ENCODE peak calls at places on chromosomes 4 and X, in four cellular contexts. J is tibial nerve, R is pancreas, L is ascending aorta. P is an unnamed sample.

GRCh38 chr4:74410272-74410671 is 34.7 kb upstream of the AREG start:
- DNase-seq in J (no peak), L (no peak), R (no peak), P (no peak)

GRCh38 chr4:181548873-181549541 is 694.2 kb upstream of the TENM3 start:
- DNase-seq in L (no peak), R (no peak), J (no peak), P (no peak)

GRCh38 chr4:19429684-19430083 is 822.0 kb upstream of the SLIT2 start:
- DNase-seq in R (no peak), J (no peak), L (no peak), P (no peak)

GRCh38 chr4:139243448-139244365 is 36.3 kb downstream of the MGARP start:
- DNase-seq in R (peak), L (peak), J (no peak), P (no peak)

GRCh38 chrX:8748855-8749254 is 16.9 kb upstream of the ANOS1 start:
- DNase-seq in L (no peak), R (no peak), J (no peak), P (no peak)

GRCh38 chrX:70359458-70359857 is 63.7 kb upstream of the GDPD2 start:
- DNase-seq in L (no peak), R (no peak), J (no peak), P (no peak)

GRCh38 chrX:104112326-104112951 is at the start of gene ZCCHC18:
- DNase-seq in J (no peak), R (no peak), L (peak), P (peak)

GRCh38 chr4:117327491-117327890 is 242.1 kb upstream of the TRAM1L1 start:
- DNase-seq in L (no peak), R (no peak), J (no peak), P (no peak)

GRCh38 chr4:98448923-98449322 is 187.7 kb downstream of the RAP1GDS1 start:
- DNase-seq in L (no peak), J (no peak), R (no peak), P (no peak)

GRCh38 chrX:29699214-29699613 is 516.1 kb upstream of the MAGEB2 start:
- DNase-seq in J (no peak), R (no peak), L (no peak), P (no peak)

GRCh38 chr4:139301821-139302611 is at the start of gene NDUFC1:
- DNase-seq in J (peak), L (peak), R (peak), P (peak)

GRCh38 chr4:39279416-39279815 is 86.7 kb downstream of the RFC1 start:
- DNase-seq in R (no peak), L (no peak), J (no peak), P (no peak)

GRCh38 chr4:82898322-82899243 is 2.0 kb upstream of the THAP9 start:
- DNase-seq in L (peak), J (peak), R (peak), P (no peak)

GRCh38 chr4:146450524-146450923 is 71.2 kb downstream of the SLC10A7 start:
- DNase-seq in L (no peak), R (no peak), J (no peak), P (no peak)

GRCh38 chrX:115898382-115899001 is 272.1 kb upstream of the AGTR2 start:
- DNase-seq in J (no peak), R (peak), L (peak), P (peak)

GRCh38 chrX:43882294-43882681 is at the start of gene MAOB:
- DNase-seq in R (no peak), L (peak), J (no peak), P (no peak)

GRCh38 chr4:1234811-1235292 is 14.1 kb downstream of the CTBP1 start:
- DNase-seq in L (no peak), R (peak), J (no peak), P (no peak)

GRCh38 chr4:1235381-1236102 is 13.4 kb downstream of the CTBP1 start:
- DNase-seq in L (no peak), R (no peak), J (no peak), P (no peak)

GRCh38 chr4:1234296-1234695 is 14.6 kb downstream of the CTBP1 start:
- DNase-seq in R (peak), J (no peak), L (no peak), P (no peak)

GRCh38 chr4:1232661-1233621 is 16.0 kb downstream of the CTBP1 start:
- DNase-seq in R (peak), L (no peak), J (no peak), P (no peak)

DNA sequence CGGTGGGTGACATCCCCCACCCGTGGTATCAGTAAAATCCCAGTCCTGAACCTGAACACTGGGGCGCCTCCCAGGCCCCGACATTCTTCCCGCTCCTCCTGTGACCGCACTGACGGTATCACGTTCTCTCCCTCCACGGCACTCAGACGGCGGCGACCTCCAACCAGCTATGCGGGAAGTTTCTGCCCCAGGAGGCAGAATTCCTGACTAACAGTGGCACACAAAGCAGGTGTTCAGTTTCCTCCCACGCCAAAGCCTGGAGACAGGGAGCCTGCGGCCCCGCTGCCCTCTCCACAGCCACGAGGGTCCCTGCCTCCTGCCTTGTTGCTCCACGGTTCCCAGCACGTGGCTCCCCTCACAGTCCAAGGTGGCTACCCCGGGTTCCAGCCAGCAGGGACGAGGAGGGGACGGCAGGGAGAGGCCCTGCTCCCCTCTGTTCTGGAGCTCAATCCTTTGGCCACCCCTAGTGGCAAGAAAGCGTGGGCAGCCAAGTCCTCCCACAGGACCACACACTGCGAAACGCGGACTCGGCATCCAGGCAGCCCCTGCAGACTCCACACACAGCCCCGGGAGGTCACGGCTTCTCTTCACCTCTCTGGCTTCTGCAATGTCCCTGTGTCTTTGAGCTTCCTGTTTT is 15.2 kb downstream of the CTBP1 start:
- DNase-seq in L (no peak), R (peak), J (peak), P (no peak)
- TF ChIP-seq CTCF in L (no peak), R (no peak), J (peak), P (peak)

GRCh38 chrX:46381630-46382029 is 163.6 kb downstream of the ZNF674 start:
- DNase-seq in L (no peak), R (no peak), J (peak), P (no peak)

GRCh38 chrX:46383006-46383405 is 162.2 kb downstream of the ZNF674 start:
- DNase-seq in J (no peak), L (no peak), R (no peak), P (no peak)

GRCh38 chrX:46376246-46376885 is 168.9 kb downstream of the ZNF674 start:
- DNase-seq in R (no peak), L (no peak), J (peak), P (no peak)

GRCh38 chrX:46382595-46382994 is 162.6 kb downstream of the ZNF674 start:
- DNase-seq in R (no peak), L (no peak), J (no peak), P (no peak)

GRCh38 chrX:46380148-46380752 is 165.0 kb downstream of the ZNF674 start:
- DNase-seq in R (no peak), L (no peak), J (no peak), P (no peak)
- TF ChIP-seq CTCF in R (no peak), L (no peak), J (no peak), P (no peak)

DNA sequence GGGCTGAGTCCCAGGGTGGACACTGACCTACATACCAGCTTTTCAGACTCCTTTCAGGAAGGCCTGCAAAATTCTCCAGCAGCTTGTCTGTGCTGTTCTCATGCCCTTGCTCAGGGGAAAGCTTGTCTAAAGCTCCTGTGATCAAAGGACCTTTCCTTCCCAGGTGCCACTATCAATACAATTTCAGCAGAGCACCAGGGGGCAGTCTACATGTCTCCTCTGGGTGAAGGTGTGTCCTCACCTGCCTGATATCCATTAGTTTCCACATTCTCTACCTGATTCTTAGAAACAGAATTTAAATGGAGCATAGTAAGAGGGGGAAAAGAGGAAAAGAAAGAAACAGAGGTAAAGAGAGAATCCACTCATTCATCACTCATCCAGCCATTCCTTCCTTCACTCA is 114.2 kb downstream of the PPARGC1A start:
- DNase-seq in J (no peak), L (no peak), R (no peak), P (no peak)
- TF ChIP-seq CTCF in J (no peak), L (no peak), R (no peak), P (no peak)

DNA sequence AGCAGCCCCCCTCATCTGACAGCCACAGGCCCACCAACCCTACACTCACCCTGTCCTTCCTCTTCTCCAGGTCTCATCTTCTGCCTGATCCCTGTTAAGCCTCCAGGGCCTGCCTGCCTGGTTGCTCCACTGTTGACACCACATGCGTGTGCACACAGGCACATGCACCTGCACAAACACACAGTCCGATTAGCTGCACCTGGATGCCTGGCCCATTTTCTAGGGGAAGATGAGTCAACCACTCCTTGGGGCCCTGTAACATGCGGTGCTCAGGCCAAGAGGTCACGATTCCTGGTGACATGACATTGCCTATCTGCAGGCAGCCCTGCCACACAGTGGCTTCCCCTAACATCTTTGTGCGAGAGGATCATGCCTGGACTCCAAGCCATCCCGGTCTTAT is 498.4 kb downstream of the BCOR start:
- DNase-seq in L (no peak), R (no peak), J (no peak), P (no peak)
- TF ChIP-seq CTCF in L (no peak), R (no peak), J (no peak), P (no peak)

DNA sequence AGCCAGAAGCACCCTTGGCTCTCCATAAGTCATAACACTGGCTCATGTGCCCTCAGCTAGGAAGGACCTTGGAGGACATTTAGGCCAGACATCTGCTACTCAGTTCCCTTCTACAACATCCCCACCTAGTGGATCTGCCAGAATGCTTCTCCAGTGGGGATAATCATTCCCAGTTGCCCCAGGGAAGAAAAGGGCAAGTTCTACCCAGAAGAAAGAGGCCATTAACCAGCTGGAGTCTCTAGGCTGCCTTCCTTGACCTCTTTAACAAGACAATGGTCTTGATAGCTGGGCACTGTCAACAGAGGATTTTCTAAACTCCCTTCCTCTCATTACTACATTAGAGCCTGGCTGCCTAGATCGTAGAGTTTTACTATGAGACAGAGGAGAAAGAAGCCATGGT is 42.0 kb downstream of the LGI2 start:
- DNase-seq in L (no peak), R (no peak), J (no peak), P (no peak)
- TF ChIP-seq CTCF in L (peak), R (no peak), J (peak), P (peak)

DNA sequence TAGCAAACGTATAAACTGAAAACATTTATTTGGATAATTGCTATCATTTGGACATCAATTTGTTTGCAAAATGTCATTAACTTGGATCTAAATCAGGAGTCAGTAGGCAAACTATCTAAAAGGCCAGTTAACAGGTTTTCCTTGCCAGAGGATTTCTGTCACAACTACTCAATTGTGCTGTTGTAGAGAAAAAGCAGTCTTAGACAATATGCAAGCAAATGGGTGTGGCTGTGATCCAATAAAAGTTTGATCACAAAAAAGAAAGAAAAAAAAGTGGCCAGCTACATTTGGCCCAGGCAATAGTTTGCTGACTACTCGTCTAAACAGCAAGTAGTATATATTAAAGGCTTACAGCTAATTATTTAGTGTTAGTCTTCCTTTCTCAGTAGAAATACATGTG is 75.4 kb upstream of the GUCY1A1 start:
- DNase-seq in L (no peak), J (no peak), R (no peak), P (no peak)
- TF ChIP-seq CTCF in L (no peak), J (no peak), R (no peak), P (no peak)

GRCh38 chr4:179007758-179008157 is 1565.5 kb upstream of the AGA start:
- DNase-seq in R (no peak), J (no peak), L (no peak), P (no peak)
- TF ChIP-seq CTCF in R (no peak), J (no peak), L (no peak), P (no peak)

P was measured in type B pancreatic cell.